ENCODE peak calls at places on chromosomes 4 and X, in seven cellular contexts. One of them, this sample, is unnamed.

GRCh38 chr4:114209589-114209988 is 230.1 kb upstream of the ARSJ start:
- DNase-seq in NCI-H774: no peak
- DNase-seq in AG09309: no peak
- DNase-seq in T-cell: no peak
- DNase-seq in fibroblast of lung: no peak
- DNase-seq in glutamatergic neuron: no peak
- DNase-seq in OCI-M1: no peak
- DNase-seq in this sample: no peak

GRCh38 chr4:109994415-109994827 is 81.7 kb downstream of the EGF start:
- DNase-seq in fibroblast of lung: no peak
- DNase-seq in OCI-M1: peak
- DNase-seq in glutamatergic neuron: no peak
- DNase-seq in AG09309: no peak
- DNase-seq in NCI-H774: no peak
- DNase-seq in T-cell: no peak
- DNase-seq in this sample: no peak

GRCh38 chrX:101265869-101266428 is 25.2 kb downstream of the TAF7L start:
- DNase-seq in T-cell: no peak
- DNase-seq in NCI-H774: no peak
- DNase-seq in OCI-M1: no peak
- DNase-seq in fibroblast of lung: peak
- DNase-seq in glutamatergic neuron: no peak
- DNase-seq in AG09309: no peak
- DNase-seq in this sample: no peak

GRCh38 chr4:152110780-152111179 is 350.0 kb upstream of the GATB start:
- DNase-seq in AG09309: no peak
- DNase-seq in OCI-M1: no peak
- DNase-seq in NCI-H774: no peak
- DNase-seq in T-cell: no peak
- DNase-seq in fibroblast of lung: no peak
- DNase-seq in glutamatergic neuron: no peak
- DNase-seq in this sample: no peak

GRCh38 chr4:6071959-6072720 is 53.9 kb upstream of the C4orf50 start:
- DNase-seq in glutamatergic neuron: no peak
- DNase-seq in fibroblast of lung: no peak
- DNase-seq in AG09309: no peak
- DNase-seq in T-cell: no peak
- DNase-seq in NCI-H774: peak
- DNase-seq in OCI-M1: no peak
- DNase-seq in this sample: no peak

GRCh38 chr4:184503869-184504300 is 29.5 kb upstream of the IRF2 start:
- DNase-seq in fibroblast of lung: peak
- DNase-seq in NCI-H774: no peak
- DNase-seq in OCI-M1: no peak
- DNase-seq in glutamatergic neuron: no peak
- DNase-seq in T-cell: peak
- DNase-seq in AG09309: no peak
- DNase-seq in this sample: no peak

GRCh38 chrX:13898084-13898483 is 81.2 kb upstream of the GPM6B start:
- DNase-seq in OCI-M1: peak
- DNase-seq in fibroblast of lung: no peak
- DNase-seq in NCI-H774: no peak
- DNase-seq in T-cell: no peak
- DNase-seq in glutamatergic neuron: peak
- DNase-seq in AG09309: no peak
- DNase-seq in this sample: no peak

GRCh38 chr4:18241744-18242143 is 220.2 kb upstream of the LCORL start:
- DNase-seq in fibroblast of lung: no peak
- DNase-seq in T-cell: no peak
- DNase-seq in AG09309: no peak
- DNase-seq in NCI-H774: no peak
- DNase-seq in glutamatergic neuron: no peak
- DNase-seq in OCI-M1: no peak
- DNase-seq in this sample: no peak

GRCh38 chrX:65697173-65697572 is 29.7 kb downstream of the MSN start:
- DNase-seq in fibroblast of lung: peak
- DNase-seq in NCI-H774: no peak
- DNase-seq in glutamatergic neuron: no peak
- DNase-seq in OCI-M1: peak
- DNase-seq in AG09309: no peak
- DNase-seq in T-cell: no peak
- DNase-seq in this sample: no peak

GRCh38 chr4:109025471-109026076 is 262.7 kb upstream of the ETNPPL start:
- DNase-seq in AG09309: no peak
- DNase-seq in glutamatergic neuron: no peak
- DNase-seq in NCI-H774: no peak
- DNase-seq in T-cell: no peak
- DNase-seq in fibroblast of lung: peak
- DNase-seq in OCI-M1: peak
- DNase-seq in this sample: no peak

GRCh38 chr4:142719854-142720541 is 126.1 kb downstream of the INPP4B start:
- DNase-seq in fibroblast of lung: peak
- DNase-seq in T-cell: no peak
- DNase-seq in OCI-M1: peak
- DNase-seq in AG09309: no peak
- DNase-seq in NCI-H774: no peak
- DNase-seq in glutamatergic neuron: no peak
- DNase-seq in this sample: no peak

GRCh38 chr4:40621229-40621591 is 8.5 kb downstream of the RBM47 start:
- DNase-seq in fibroblast of lung: no peak
- DNase-seq in glutamatergic neuron: no peak
- DNase-seq in AG09309: no peak
- DNase-seq in T-cell: no peak
- DNase-seq in NCI-H774: no peak
- DNase-seq in OCI-M1: no peak
- DNase-seq in this sample: no peak

GRCh38 chr4:119581480-119581879 is 47.1 kb downstream of the PDE5A start:
- DNase-seq in glutamatergic neuron: no peak
- DNase-seq in AG09309: no peak
- DNase-seq in T-cell: no peak
- DNase-seq in OCI-M1: no peak
- DNase-seq in fibroblast of lung: no peak
- DNase-seq in NCI-H774: no peak
- DNase-seq in this sample: no peak

GRCh38 chr4:142366821-142367220 is 479.3 kb downstream of the INPP4B start:
- DNase-seq in OCI-M1: no peak
- DNase-seq in fibroblast of lung: no peak
- DNase-seq in T-cell: no peak
- DNase-seq in AG09309: no peak
- DNase-seq in NCI-H774: no peak
- DNase-seq in glutamatergic neuron: no peak
- DNase-seq in this sample: no peak

GRCh38 chr4:23680616-23681518 is 209.0 kb downstream of the PPARGC1A start:
- DNase-seq in fibroblast of lung: peak
- DNase-seq in glutamatergic neuron: no peak
- DNase-seq in OCI-M1: peak
- DNase-seq in AG09309: no peak
- DNase-seq in NCI-H774: no peak
- DNase-seq in T-cell: no peak
- DNase-seq in this sample: no peak

GRCh38 chr4:6008766-6009385 is 9.4 kb downstream of the C4orf50 start:
- DNase-seq in NCI-H774: no peak
- DNase-seq in T-cell: no peak
- DNase-seq in glutamatergic neuron: no peak
- DNase-seq in fibroblast of lung: no peak
- DNase-seq in OCI-M1: no peak
- DNase-seq in AG09309: no peak
- DNase-seq in this sample: no peak

GRCh38 chrX:34656842-34657780 is at the start of gene TMEM47:
- DNase-seq in T-cell: no peak
- DNase-seq in fibroblast of lung: peak
- DNase-seq in AG09309: peak
- DNase-seq in OCI-M1: no peak
- DNase-seq in glutamatergic neuron: peak
- DNase-seq in NCI-H774: peak
- DNase-seq in this sample: peak

GRCh38 chrX:71622347-71623104 is 4.2 kb upstream of the CXCR3 start:
- DNase-seq in OCI-M1: no peak
- DNase-seq in NCI-H774: no peak
- DNase-seq in T-cell: peak
- DNase-seq in AG09309: peak
- DNase-seq in fibroblast of lung: peak
- DNase-seq in glutamatergic neuron: no peak
- DNase-seq in this sample: peak

GRCh38 chrX:45505214-45505613 is 304.5 kb upstream of the DIPK2B start:
- DNase-seq in NCI-H774: no peak
- DNase-seq in AG09309: no peak
- DNase-seq in fibroblast of lung: peak
- DNase-seq in T-cell: no peak
- DNase-seq in glutamatergic neuron: no peak
- DNase-seq in OCI-M1: no peak
- DNase-seq in this sample: no peak

GRCh38 chr4:54877006-54877405 is 219.2 kb downstream of the KIT start:
- DNase-seq in T-cell: no peak
- DNase-seq in OCI-M1: no peak
- DNase-seq in glutamatergic neuron: no peak
- DNase-seq in NCI-H774: no peak
- DNase-seq in fibroblast of lung: peak
- DNase-seq in AG09309: no peak
- DNase-seq in this sample: no peak

GRCh38 chr4:94084155-94084554 is 123.5 kb upstream of the SMARCAD1 start:
- DNase-seq in NCI-H774: no peak
- DNase-seq in glutamatergic neuron: no peak
- DNase-seq in OCI-M1: no peak
- DNase-seq in AG09309: no peak
- DNase-seq in T-cell: no peak
- DNase-seq in fibroblast of lung: no peak
- DNase-seq in this sample: no peak

GRCh38 chrX:50697691-50698090 is 116.3 kb downstream of the SHROOM4 start:
- DNase-seq in NCI-H774: no peak
- DNase-seq in fibroblast of lung: peak
- DNase-seq in glutamatergic neuron: no peak
- DNase-seq in T-cell: no peak
- DNase-seq in AG09309: peak
- DNase-seq in OCI-M1: no peak
- DNase-seq in this sample: no peak

GRCh38 chr4:128776794-128777216 is 32.7 kb upstream of the JADE1 start:
- DNase-seq in T-cell: no peak
- DNase-seq in OCI-M1: no peak
- DNase-seq in AG09309: peak
- DNase-seq in fibroblast of lung: peak
- DNase-seq in NCI-H774: peak
- DNase-seq in glutamatergic neuron: no peak
- DNase-seq in this sample: no peak

GRCh38 chr4:26001413-26001812 is 87.4 kb downstream of the SMIM20 start:
- DNase-seq in NCI-H774: no peak
- DNase-seq in fibroblast of lung: no peak
- DNase-seq in OCI-M1: no peak
- DNase-seq in glutamatergic neuron: no peak
- DNase-seq in T-cell: no peak
- DNase-seq in AG09309: no peak
- DNase-seq in this sample: no peak

GRCh38 chr4:683982-684571 is 4.9 kb downstream of the SLC49A3 start:
- DNase-seq in glutamatergic neuron: peak
- DNase-seq in NCI-H774: peak
- DNase-seq in T-cell: no peak
- DNase-seq in AG09309: no peak
- DNase-seq in OCI-M1: peak
- DNase-seq in fibroblast of lung: peak
- DNase-seq in this sample: peak

GRCh38 chr4:147340547-147341225 is 140.2 kb upstream of the EDNRA start:
- DNase-seq in fibroblast of lung: peak
- DNase-seq in OCI-M1: no peak
- DNase-seq in T-cell: no peak
- DNase-seq in AG09309: no peak
- DNase-seq in glutamatergic neuron: no peak
- DNase-seq in NCI-H774: no peak
- DNase-seq in this sample: no peak

This sample was measured in posterior cingulate gyrus.